ENCODE peak calls at places on chromosomes 12 and 14, in six cellular contexts. W is nucleus accumbens, G is epithelial cell of proximal tubule, K is H7, D is heart left ventricle, C is fibroblast of lung. N is an unnamed sample.

GRCh38 chr12:56629459-56630179 is 507 bp downstream of the BAZ2A start:
- DNase-seq in C (no peak), G (no peak), D (no peak), K (no peak), W (no peak), N (peak)

GRCh38 chr12:104825408-104825807 is 132.7 kb downstream of the SLC41A2 start:
- DNase-seq in C (peak), K (no peak), G (no peak), W (no peak), D (no peak), N (no peak)

GRCh38 chr12:50024804-50025186 is 499 bp downstream of the RACGAP1 start:
- DNase-seq in D (no peak), W (no peak), K (no peak), C (no peak), G (no peak), N (no peak)

GRCh38 chr14:99579903-99580570 is 24.0 kb downstream of the CCDC85C start:
- DNase-seq in K (peak), W (no peak), C (no peak), D (no peak), G (no peak), N (no peak)

GRCh38 chr12:46843811-46844210 is 18.0 kb upstream of the SLC38A4 start:
- DNase-seq in K (no peak), W (no peak), D (no peak), G (no peak), C (peak), N (no peak)

GRCh38 chr12:116855744-116856470 is 25.3 kb downstream of the HRK start:
- DNase-seq in G (no peak), W (no peak), C (no peak), D (no peak), K (no peak), N (no peak)

GRCh38 chr14:29462271-29462670 is 465.4 kb downstream of the PRKD1 start:
- DNase-seq in C (no peak), K (no peak), W (no peak), D (no peak), G (no peak), N (no peak)

GRCh38 chr14:45531022-45531421 is 278.0 kb upstream of the MIS18BP1 start:
- DNase-seq in D (no peak), C (no peak), K (no peak), G (no peak), W (no peak), N (no peak)

GRCh38 chr12:56222531-56222895 is 791 bp upstream of the RNF41 start:
- DNase-seq in W (no peak), G (no peak), C (no peak), K (no peak), D (no peak), N (no peak)

GRCh38 chr12:104187446-104188155 is 28.0 kb upstream of the TXNRD1 start:
- DNase-seq in C (no peak), K (no peak), W (no peak), D (no peak), G (no peak), N (no peak)

GRCh38 chr12:19964549-19964948 is 403.8 kb upstream of the PDE3A start:
- DNase-seq in D (no peak), C (no peak), W (no peak), G (no peak), K (no peak), N (no peak)

GRCh38 chr12:58341791-58342190 is 400.4 kb downstream of the ATP23 start:
- DNase-seq in K (no peak), G (no peak), W (no peak), C (peak), D (no peak), N (no peak)

GRCh38 chr12:44582521-44582920 is 293.6 kb downstream of the NELL2 start:
- DNase-seq in W (no peak), C (no peak), K (no peak), G (no peak), D (no peak), N (no peak)

GRCh38 chr12:81644503-81644902 is 114.6 kb downstream of the PPFIA2 start:
- DNase-seq in G (peak), D (no peak), C (peak), W (no peak), K (no peak), N (peak)

GRCh38 chr12:4763549-4763948 is 43.3 kb downstream of the GALNT8 start:
- DNase-seq in G (no peak), W (no peak), D (no peak), C (peak), K (peak), N (no peak)

GRCh38 chr12:11186837-11187236 is at the start of gene TAS2R42:
- DNase-seq in W (no peak), D (no peak), G (no peak), K (no peak), C (no peak), N (no peak)

GRCh38 chr12:16492240-16492639 is 113.7 kb downstream of the LMO3 start:
- DNase-seq in W (no peak), K (no peak), C (no peak), G (no peak), D (no peak), N (no peak)

GRCh38 chr12:113174461-113175384 is 10.6 kb downstream of the DDX54 start:
- DNase-seq in K (peak), G (no peak), D (peak), C (peak), W (peak), N (no peak)

GRCh38 chr14:24368562-24369252 is 723 bp downstream of the NFATC4 start:
- DNase-seq in W (peak), G (no peak), K (peak), C (peak), D (peak), N (no peak)

GRCh38 chr12:90791445-90791844 is 163.5 kb downstream of the CCER1 start:
- DNase-seq in W (no peak), K (no peak), G (no peak), C (no peak), D (no peak), N (no peak)

GRCh38 chr12:1222858-1223644 is 232.0 kb downstream of the ERC1 start:
- DNase-seq in G (no peak), C (no peak), W (no peak), D (no peak), K (no peak), N (no peak)

GRCh38 chr12:11785722-11786121 is 136.2 kb downstream of the ETV6 start:
- DNase-seq in G (no peak), D (no peak), K (no peak), W (no peak), C (peak), N (no peak)

GRCh38 chr14:50756300-50756699 is 74.7 kb downstream of the NIN start:
- DNase-seq in G (no peak), C (no peak), W (no peak), D (no peak), K (no peak), N (no peak)

GRCh38 chr12:41564816-41565215 is 376.7 kb downstream of the PDZRN4 start:
- DNase-seq in D (no peak), W (no peak), G (no peak), C (no peak), K (no peak), N (no peak)

GRCh38 chr12:105741786-105742566 is 396.8 kb downstream of the NUAK1 start:
- DNase-seq in K (no peak), W (no peak), C (peak), D (peak), G (no peak), N (no peak)

GRCh38 chr12:102406033-102406584 is 74.3 kb downstream of the IGF1 start:
- DNase-seq in K (no peak), W (peak), G (peak), C (peak), D (peak), N (peak)

GRCh38 chr12:72271401-72271740 is 799 bp upstream of the TRHDE start:
- DNase-seq in W (no peak), G (no peak), C (peak), D (no peak), K (peak), N (peak)

N was measured in hippocampal formation.